ENCODE peak calls at places on chromosomes 6 and 20, in four cellular contexts. T is GM23248, R is heart right ventricle, Q is pancreas. M is an unnamed sample. For H3K4me1, the result is how much of the 10 kb centered on the place peaks cover.

GRCh38 chr6:32047539-32047854 is 9.3 kb downstream of the CYP21A2 start:
- DNase-seq in T (no peak), R (no peak), Q (no peak), M (no peak)

GRCh38 chr6:150081702-150082101 is 12.8 kb upstream of the ULBP3 start:
- DNase-seq in T (no peak), R (no peak), Q (no peak), M (no peak)

GRCh38 chr6:1781152-1781848 is 171.6 kb downstream of the FOXC1 start:
- DNase-seq in T (peak), R (no peak), Q (no peak), M (no peak)

GRCh38 chr6:155274106-155274505 is 10.3 kb downstream of the CLDN20 start:
- DNase-seq in T (peak), R (no peak), Q (no peak), M (no peak)

GRCh38 chr6:7246401-7247178 is 66.4 kb downstream of the SSR1 start:
- DNase-seq in T (no peak), R (no peak), Q (no peak), M (no peak)

GRCh38 chr6:57102976-57103375 is 13.0 kb downstream of the ZNF451 start:
- DNase-seq in T (no peak), R (no peak), Q (no peak), M (no peak)

GRCh38 chr20:2942439-2942838 is 69.2 kb downstream of the PTPRA start:
- DNase-seq in T (peak), R (peak), Q (no peak), M (no peak)

GRCh38 chr20:63950701-63951397 is 5.4 kb downstream of the UCKL1 start:
- DNase-seq in T (no peak), R (no peak), Q (peak), M (no peak)

GRCh38 chr6:162421004-162421403 is 306.6 kb downstream of the PRKN start:
- DNase-seq in T (no peak), R (no peak), Q (no peak), M (no peak)

GRCh38 chr6:73747293-73747692 is 51.3 kb downstream of the CD109 start:
- DNase-seq in T (no peak), R (no peak), Q (no peak), M (no peak)

GRCh38 chr20:61557603-61558002 is 305.5 kb downstream of the CDH4 start:
- DNase-seq in T (no peak), R (no peak), Q (no peak), M (no peak)

GRCh38 chr20:15616626-15617025 is 956.6 kb downstream of the KIF16B start:
- DNase-seq in T (no peak), R (no peak), Q (no peak), M (no peak)

GRCh38 chr20:2618815-2619214 is 33.6 kb upstream of the NOP56 start:
- DNase-seq in T (no peak), R (no peak), Q (no peak), M (no peak)

GRCh38 chr6:148455674-148456559 is 113.3 kb downstream of the SASH1 start:
- DNase-seq in T (no peak), R (no peak), Q (no peak), M (no peak)

GRCh38 chr20:46374383-46374782 is 32.0 kb downstream of the ELMO2 start:
- DNase-seq in T (no peak), R (no peak), Q (no peak), M (no peak)

GRCh38 chr6:52724041-52724405 is 39.3 kb downstream of the GSTA2 start:
- DNase-seq in T (peak), R (no peak), Q (no peak), M (no peak)

GRCh38 chr6:106158816-106159215 is 72.7 kb downstream of the PRDM1 start:
- DNase-seq in T (peak), R (no peak), Q (no peak), M (no peak)

GRCh38 chr6:32436995-32437836 is 2.5 kb upstream of the HLA-DRA start:
- DNase-seq in T (peak), R (no peak), Q (no peak), M (no peak)

GRCh38 chr6:52157301-52157930 is 28.8 kb upstream of the IL17A start:
- DNase-seq in T (peak), R (no peak), Q (no peak), M (peak)

GRCh38 chr6:43192911-43193310 is 10.9 kb downstream of the CUL9 start:
- DNase-seq in T (no peak), R (no peak), Q (no peak), M (no peak)

GRCh38 chr20:24993337-24994185 is 1.0 kb upstream of the APMAP start:
- DNase-seq in T (peak), R (no peak), Q (no peak), M (no peak)

GRCh38 chr6:29516108-29516507 is 28.4 kb upstream of the MAS1L start:
- DNase-seq in T (peak), R (no peak), Q (no peak), M (no peak)

GRCh38 chr20:52746190-52746589 is 226.0 kb upstream of the TSHZ2 start:
- DNase-seq in T (no peak), R (no peak), Q (no peak), M (no peak)

GRCh38 chr6:155341130-155341828 is 27.0 kb upstream of the TFB1M start:
- DNase-seq in T (peak), R (no peak), Q (no peak), M (no peak)

GRCh38 chr6:28603920-28604319 is 78.2 kb downstream of the GPX5 start:
- DNase-seq in T (no peak), R (no peak), Q (no peak), M (no peak)

GRCh38 chr6:37600287-37600916 is 97.3 kb downstream of the MDGA1 start:
- DNase-seq in T (no peak), R (no peak), Q (no peak), M (no peak)

GRCh38 chr6:2254747-2255146 is 9.3 kb upstream of the GMDS start:
- DNase-seq in T (no peak), R (no peak), Q (no peak), M (no peak)

DNA sequence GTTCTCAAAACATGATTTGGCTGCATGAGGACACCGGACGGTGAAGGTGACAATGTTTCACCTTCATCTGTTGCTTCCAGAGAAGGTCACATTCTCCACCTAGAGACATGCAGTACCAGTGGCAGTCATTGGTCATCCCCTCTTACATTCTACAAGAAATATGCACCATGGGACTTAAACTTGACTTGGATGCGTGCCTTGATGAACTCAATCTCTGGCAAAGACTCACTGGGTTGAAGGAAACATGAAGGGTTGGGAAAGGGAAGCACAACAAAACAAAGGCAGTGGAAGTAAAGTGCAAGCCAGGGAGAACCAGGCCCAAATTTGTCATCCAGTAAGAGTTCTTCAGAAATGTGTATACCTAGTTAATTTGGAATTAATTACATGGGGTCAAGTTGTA is 39.4 kb upstream of the ARMH2 start:
- DNase-seq in T (peak), R (no peak), Q (no peak), M (no peak)
- H3K4me1 ChIP-seq in T (under half), R (under half), Q (under half), M (under half)

GRCh38 chr20:48681201-48681881 is 146.5 kb downstream of the PREX1 start:
- DNase-seq in T (no peak), R (no peak), Q (no peak), M (no peak)
- H3K27ac ChIP-seq in T (no peak), R (no peak), Q (no peak), M (no peak)

DNA sequence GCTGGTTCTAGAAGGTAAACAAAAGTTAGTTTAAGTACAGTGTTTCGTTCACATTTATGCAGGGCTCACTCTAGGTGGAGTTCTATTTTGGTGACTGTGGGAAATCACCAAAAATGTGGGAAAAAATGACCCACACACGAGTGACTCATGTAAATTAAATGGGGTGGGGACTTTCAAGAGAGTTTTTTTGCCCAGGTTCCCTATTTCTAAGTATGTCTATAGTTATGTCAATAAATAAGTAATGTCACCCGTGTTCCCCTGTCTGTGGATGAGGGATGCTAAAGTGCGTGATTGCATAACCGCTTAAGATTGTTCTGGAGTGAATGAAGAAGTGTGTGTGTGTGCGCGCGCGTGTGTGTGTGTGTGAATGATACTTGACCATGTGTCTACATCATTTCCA is 69.1 kb downstream of the MYB start:
- DNase-seq in T (peak), R (no peak), Q (no peak), M (no peak)
- H3K4me3 ChIP-seq in T (no peak), R (no peak), Q (no peak), M (no peak)

DNA sequence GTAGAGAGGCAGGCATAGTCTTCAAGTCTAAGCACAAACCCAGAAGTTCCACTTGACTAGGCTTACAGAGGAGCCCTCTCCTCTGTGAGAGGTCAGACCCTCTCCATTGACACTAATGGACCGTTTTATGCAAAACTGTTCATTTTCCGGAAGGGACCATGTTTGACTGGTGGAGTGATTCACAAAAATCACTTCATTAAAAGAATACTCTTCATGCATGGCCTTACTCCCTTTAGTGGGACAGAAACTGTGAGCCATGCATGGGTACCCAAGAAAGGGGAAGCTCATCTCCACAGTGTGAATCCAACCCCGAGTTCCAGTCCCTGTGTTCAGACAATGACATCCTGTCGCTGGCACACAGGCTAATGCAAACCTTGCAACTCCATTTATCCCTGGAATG is 63.2 kb downstream of the OLIG3 start:
- DNase-seq in T (no peak), R (no peak), Q (no peak), M (no peak)
- H3K4me1 ChIP-seq in T (under half), R (under half), Q (under half), M (under half)

GRCh38 chr6:42029062-42029685 is 21.1 kb upstream of the TAF8 start:
- DNase-seq in T (no peak), R (no peak), Q (no peak), M (no peak)
- H3K27ac ChIP-seq in T (no peak), R (peak), Q (no peak), M (peak)

DNA sequence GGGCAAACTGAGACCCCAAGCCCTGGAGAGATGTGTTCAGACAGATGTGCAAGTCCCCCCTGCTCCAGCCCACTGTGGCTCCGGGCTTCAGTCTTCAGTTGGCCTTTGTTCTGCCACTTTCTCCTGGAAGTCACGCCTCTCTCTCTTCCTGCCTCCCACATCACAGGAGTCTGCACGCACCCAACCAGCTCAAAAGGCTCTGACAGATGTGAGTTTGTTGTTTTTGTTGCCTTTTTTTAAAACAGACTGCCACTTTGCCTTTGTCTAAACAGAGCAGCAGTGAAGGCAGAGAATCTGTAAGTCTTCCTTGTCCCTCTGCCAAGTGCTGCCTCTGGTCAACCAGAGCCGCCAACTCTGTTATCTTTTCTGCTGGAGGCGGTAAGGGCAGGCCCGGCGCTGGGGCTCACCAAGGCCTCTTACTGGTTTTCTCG is 149.7 kb downstream of the TFAP2C start:
- DNase-seq in T (no peak), R (peak), Q (no peak), M (peak)
- H3K4me3 ChIP-seq in T (no peak), R (no peak), Q (no peak), M (no peak)

M was measured in naive thymus-derived CD4-positive, alpha-beta T cell.